ENCODE peak calls at places on chromosomes 6 and 20, in seven cellular contexts. Y is brain microvascular endothelial cell; B is right lobe of liver; V is Peyer's patch; O is heart right ventricle; U is CD8-positive, alpha-beta T cell; C is IMR-90. K is an unnamed sample.
A peak's percentile ranks its signal among the peaks of the same experiment; 100 is the strongest.

GRCh38 chr20:5353624-5354496 is 37.1 kb upstream of the PROKR2 start:
- DNase-seq in V (no peak), Y (peak; percentile 43), O (no peak), C (peak; percentile 44), U (no peak), B (no peak), K (no peak)

GRCh38 chr6:112202639-112203341 is 51.6 kb downstream of the LAMA4 start:
- DNase-seq in V (no peak), O (no peak), B (no peak), Y (peak; percentile 53), U (no peak), C (no peak), K (no peak)

GRCh38 chr20:21184810-21185209 is 58.9 kb downstream of the KIZ start:
- DNase-seq in U (no peak), V (no peak), O (no peak), C (peak; percentile 25), B (no peak), Y (no peak), K (no peak)

GRCh38 chr6:169839029-169839481 is 87.6 kb downstream of the ERMARD start:
- DNase-seq in U (no peak), Y (no peak), B (no peak), V (peak; percentile 39), C (no peak), O (no peak), K (no peak)

GRCh38 chr6:90103056-90103793 is 193.4 kb downstream of the BACH2 start:
- DNase-seq in B (no peak), U (no peak), Y (no peak), V (no peak), O (no peak), C (no peak), K (no peak)

GRCh38 chr20:47782920-47783552 is 2.2 kb downstream of the SULF2 start:
- DNase-seq in Y (no peak), O (no peak), B (no peak), V (no peak), C (no peak), U (no peak), K (no peak)

GRCh38 chr6:149176971-149177667 is 140.4 kb upstream of the TAB2 start:
- DNase-seq in Y (no peak), V (no peak), B (peak; percentile 39), C (no peak), O (no peak), U (no peak), K (no peak)

GRCh38 chr6:144898741-144899140 is 613.6 kb downstream of the UTRN start:
- DNase-seq in O (no peak), B (no peak), Y (no peak), U (no peak), V (no peak), C (no peak), K (no peak)

GRCh38 chr6:46011241-46012085 is 4.2 kb downstream of the CLIC5 start:
- DNase-seq in U (peak; percentile 67), C (no peak), B (no peak), O (no peak), V (peak; percentile 56), Y (peak; percentile 45), K (no peak)

GRCh38 chr6:55569638-55570037 is 9.4 kb downstream of the HMGCLL1 start:
- DNase-seq in Y (no peak), V (no peak), B (no peak), O (no peak), U (no peak), C (no peak), K (no peak)

GRCh38 chr6:82570083-82570482 is 206.5 kb downstream of the TPBG start:
- DNase-seq in Y (no peak), C (no peak), U (no peak), V (no peak), O (no peak), B (no peak), K (no peak)

GRCh38 chr20:39298566-39299501 is 336.7 kb downstream of the DHX35 start:
- DNase-seq in B (no peak), U (no peak), Y (no peak), C (no peak), O (no peak), V (no peak), K (no peak)

GRCh38 chr6:2817778-2818443 is 23.8 kb downstream of the SERPINB1 start:
- DNase-seq in O (no peak), U (no peak), Y (peak; percentile 36), C (peak; percentile 61), B (no peak), V (no peak), K (no peak)

GRCh38 chr6:29230666-29231065 is 60.0 kb downstream of the OR2J2 start:
- DNase-seq in O (no peak), V (no peak), B (no peak), U (no peak), Y (no peak), C (no peak), K (no peak)

GRCh38 chr20:2619961-2620595 is 32.4 kb upstream of the NOP56 start:
- DNase-seq in C (peak; percentile 15), O (no peak), U (no peak), B (no peak), V (no peak), Y (peak; percentile 45), K (no peak)

GRCh38 chr6:112251170-112251945 is 3.0 kb downstream of the LAMA4 start:
- DNase-seq in U (no peak), O (peak; percentile 61), C (peak; percentile 79), V (no peak), B (no peak), Y (peak; percentile 88), K (peak; percentile 77)

DNA sequence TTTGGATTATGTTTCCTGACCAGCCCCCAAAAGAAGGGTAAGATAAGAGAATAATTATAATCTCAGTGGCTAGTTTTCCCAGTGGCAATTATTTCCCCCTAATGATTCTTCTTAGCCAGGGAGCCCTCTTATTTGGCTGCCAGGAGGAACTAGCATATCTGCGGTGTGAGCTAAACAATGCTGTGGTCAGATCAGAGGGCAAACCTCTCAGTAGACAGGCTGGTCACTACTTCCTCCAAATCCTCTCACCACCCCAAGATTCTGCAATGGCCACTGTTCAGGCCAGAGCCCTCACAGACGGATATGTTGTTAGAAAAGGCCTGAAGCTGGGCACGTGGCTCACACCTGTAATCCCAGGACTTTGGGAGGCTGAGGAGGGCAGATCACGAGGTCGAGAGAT is 273.4 kb upstream of the SASH1 start:
- DNase-seq in B (no peak), C (no peak), Y (no peak), O (no peak), V (no peak), U (no peak), K (no peak)
- H3K27ac ChIP-seq in B (no peak overlapping the region), C (no peak overlapping the region), Y (no peak overlapping the region), O (no peak overlapping the region), V (no peak overlapping the region), U (no peak overlapping the region), K (no peak overlapping the region)

GRCh38 chr6:24990944-24991747 is 55.4 kb upstream of the RIPOR2 start:
- DNase-seq in O (no peak), Y (no peak), V (no peak), B (no peak), C (no peak), U (no peak), K (no peak)
- H3K4me3 ChIP-seq in O (no peak overlapping the region), Y (no peak overlapping the region), V (no peak overlapping the region), B (no peak overlapping the region), C (no peak overlapping the region), U (peak overlapping the region; percentile 5), K (no peak overlapping the region)

GRCh38 chr6:155154158-155154830 is 109.5 kb upstream of the CLDN20 start:
- DNase-seq in V (no peak), U (no peak), Y (peak; percentile 83), O (no peak), C (peak; percentile 96), B (no peak), K (no peak)

GRCh38 chr6:155147958-155148663 is 115.7 kb upstream of the CLDN20 start:
- DNase-seq in Y (no peak), V (no peak), O (no peak), B (no peak), U (no peak), C (no peak), K (no peak)

GRCh38 chr6:155150967-155151671 is 112.7 kb upstream of the CLDN20 start:
- DNase-seq in V (no peak), B (no peak), Y (no peak), O (no peak), C (no peak), U (no peak), K (no peak)

GRCh38 chr6:155155787-155156447 is 107.9 kb upstream of the CLDN20 start:
- DNase-seq in O (no peak), C (peak; percentile 36), B (no peak), V (no peak), Y (no peak), U (no peak), K (no peak)

GRCh38 chr6:155152211-155153076 is 111.4 kb upstream of the CLDN20 start:
- DNase-seq in U (no peak), V (no peak), O (no peak), Y (no peak), C (no peak), B (no peak), K (no peak)
- TF ChIP-seq CTCF in U (no peak), V (no peak), O (peak; percentile 18), Y (peak; percentile 48), C (no peak), B (no peak), K (no peak)

GRCh38 chr6:122431780-122432179 is 32.3 kb downstream of the HSF2 start:
- DNase-seq in O (no peak), V (no peak), U (no peak), C (no peak), Y (no peak), B (no peak), K (no peak)

GRCh38 chr6:122428781-122429180 is 29.3 kb downstream of the HSF2 start:
- DNase-seq in O (no peak), B (no peak), Y (no peak), V (no peak), C (no peak), U (no peak), K (no peak)

GRCh38 chr6:122429328-122429727 is 29.9 kb downstream of the HSF2 start:
- DNase-seq in B (no peak), V (no peak), U (no peak), O (no peak), Y (no peak), C (no peak), K (no peak)

DNA sequence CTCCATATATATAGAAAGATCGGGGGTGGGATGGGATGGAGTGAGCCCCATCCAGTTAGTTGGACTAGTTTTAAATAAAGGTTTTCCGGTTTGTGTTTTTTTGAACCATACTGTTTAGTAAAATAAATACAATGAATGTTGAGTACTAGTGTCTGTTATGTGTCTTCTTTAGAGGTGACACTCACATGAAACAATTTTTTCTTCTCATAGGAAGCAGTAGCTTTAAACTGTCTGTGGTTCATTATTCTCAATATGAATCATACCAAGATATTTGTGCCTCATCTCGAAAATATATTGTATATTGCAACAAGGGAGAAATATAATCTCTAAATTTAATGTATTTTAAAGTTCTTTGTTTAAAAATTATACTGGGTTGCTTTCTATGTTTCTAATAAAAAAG is 33.4 kb downstream of the HSF2 start:
- DNase-seq in Y (no peak), U (no peak), B (no peak), C (peak; percentile 50), V (no peak), O (no peak), K (no peak)
- H3K27ac ChIP-seq in Y (no peak overlapping the region), U (no peak overlapping the region), B (no peak overlapping the region), C (no peak overlapping the region), V (no peak overlapping the region), O (no peak overlapping the region), K (no peak overlapping the region)

GRCh38 chr6:39794231-39794630 is 2.1 kb downstream of the DAAM2 start:
- DNase-seq in O (no peak), V (no peak), Y (no peak), B (no peak), U (no peak), C (no peak), K (peak; percentile 12)
- H3K4me3 ChIP-seq in O (peak overlapping the region; percentile 59), V (no peak overlapping the region), Y (no peak overlapping the region), B (no peak overlapping the region), U (no peak overlapping the region), C (no peak overlapping the region), K (peak overlapping the region; percentile 60)

GRCh38 chr20:51091564-51092195 is 68.8 kb upstream of the KCNG1 start:
- DNase-seq in O (no peak), C (no peak), Y (no peak), V (no peak), B (no peak), U (no peak), K (no peak)
- TF ChIP-seq CTCF in O (no peak), C (no peak), Y (no peak), V (no peak), B (no peak), U (no peak), K (no peak)